ENCODE peak calls at places on chromosomes 3 and 15, in ten cellular contexts. R, V, Q, T, H, A, N, E, L and G are unnamed samples.

GRCh38 chr3:115857518-115858136 is 234.3 kb downstream of the GAP43 start:
- DNase-seq in A (no peak), E (no peak), T (no peak), R (no peak), H (no peak), N (no peak), Q (no peak), V (no peak), L (no peak), G (no peak)

GRCh38 chr3:181009225-181009624 is 19.7 kb upstream of the DNAJC19 start:
- DNase-seq in N (no peak), A (no peak), T (no peak), R (no peak), Q (no peak), V (no peak), H (no peak), E (no peak), L (no peak), G (no peak)

GRCh38 chr15:45704329-45705249 is 69.8 kb downstream of the SQOR start:
- DNase-seq in N (no peak), Q (peak; percentile 38), T (no peak), R (peak; percentile 25), A (no peak), E (no peak), H (no peak), L (no peak), V (peak; percentile 41), G (peak; percentile 51)

GRCh38 chr3:78900879-78901278 is 866.9 kb downstream of the ROBO1 start:
- DNase-seq in R (no peak), E (no peak), V (no peak), T (no peak), Q (no peak), L (no peak), N (no peak), H (no peak), A (no peak), G (no peak)

GRCh38 chr3:184178522-184179138 is 4.0 kb downstream of the AP2M1 start:
- DNase-seq in A (no peak), V (no peak), N (no peak), Q (no peak), E (no peak), T (no peak), H (no peak), R (no peak), L (no peak), G (no peak)

GRCh38 chr15:78195735-78196201 is 38.6 kb downstream of the ACSBG1 start:
- DNase-seq in V (no peak), T (no peak), A (peak; percentile 48), E (no peak), L (peak; percentile 8), H (peak; percentile 80), R (peak; percentile 64), N (peak; percentile 72), Q (no peak), G (peak; percentile 56)

GRCh38 chr3:5276953-5277352 is 89.4 kb downstream of the EDEM1 start:
- DNase-seq in V (no peak), A (no peak), H (no peak), L (no peak), N (no peak), Q (no peak), E (no peak), R (no peak), T (no peak), G (no peak)

GRCh38 chr3:166390303-166390702 is 553.1 kb upstream of the BCHE start:
- DNase-seq in H (no peak), R (no peak), N (no peak), V (no peak), T (no peak), A (no peak), E (no peak), Q (no peak), L (no peak), G (no peak)

GRCh38 chr15:62439543-62440016 is 274.5 kb upstream of the C2CD4B start:
- DNase-seq in R (no peak), T (no peak), V (no peak), Q (no peak), E (no peak), L (no peak), A (no peak), N (no peak), H (no peak), G (no peak)

GRCh38 chr3:2597615-2598014 is 498.9 kb downstream of the CNTN4 start:
- DNase-seq in V (no peak), A (no peak), N (no peak), E (no peak), Q (no peak), T (no peak), R (no peak), H (no peak), L (no peak), G (no peak)

GRCh38 chr15:33425149-33425548 is 114.4 kb downstream of the RYR3 start:
- DNase-seq in T (no peak), L (no peak), Q (no peak), E (no peak), V (peak; percentile 35), N (no peak), R (no peak), A (no peak), H (no peak), G (no peak)

GRCh38 chr3:64508140-64508539 is 179.7 kb downstream of the ADAMTS9 start:
- DNase-seq in E (no peak), L (no peak), N (peak; percentile 8), T (no peak), Q (no peak), H (no peak), A (no peak), R (no peak), V (no peak), G (no peak)

GRCh38 chr3:172046268-172046915 is 7.0 kb downstream of the FNDC3B start:
- DNase-seq in V (no peak), N (no peak), A (no peak), T (no peak), E (no peak), L (no peak), H (no peak), R (no peak), Q (no peak), G (no peak)

GRCh38 chr3:148360046-148360445 is 337.7 kb upstream of the AGTR1 start:
- DNase-seq in L (no peak), A (no peak), Q (no peak), R (no peak), T (no peak), V (no peak), E (no peak), H (no peak), N (no peak), G (no peak)

GRCh38 chr3:142105991-142106390 is 43.4 kb downstream of the TFDP2 start:
- DNase-seq in N (no peak), L (no peak), A (no peak), H (no peak), T (no peak), Q (no peak), E (no peak), R (no peak), V (no peak), G (no peak)

GRCh38 chr3:161239700-161240099 is 18.6 kb downstream of the NMD3 start:
- DNase-seq in H (no peak), R (no peak), T (no peak), A (no peak), N (no peak), V (no peak), E (no peak), Q (no peak), L (no peak), G (no peak)

GRCh38 chr15:25240461-25241021 is 198.3 kb downstream of the UBE3A start:
- DNase-seq in A (no peak), E (no peak), H (no peak), L (no peak), T (no peak), V (peak; percentile 15), R (peak; percentile 3), N (no peak), Q (peak; percentile 17), G (no peak)

GRCh38 chr15:96107922-96108321 is 222.6 kb upstream of the NR2F2 start:
- DNase-seq in N (no peak), T (no peak), H (no peak), E (no peak), R (no peak), V (no peak), A (no peak), Q (no peak), L (no peak), G (no peak)

GRCh38 chr15:47715856-47716445 is 1.4 kb upstream of the SEMA6D start:
- DNase-seq in T (peak; percentile 19), N (no peak), R (peak; percentile 20), A (no peak), E (peak; percentile 79), L (no peak), V (no peak), H (no peak), Q (peak; percentile 35), G (no peak)

GRCh38 chr3:4977001-4977888 is 2.0 kb upstream of the BHLHE40 start:
- DNase-seq in T (peak; percentile 75), R (peak; percentile 86), Q (peak; percentile 91), V (peak; percentile 89), E (peak; percentile 30), N (peak; percentile 68), L (no peak), A (peak; percentile 82), H (no peak), G (peak; percentile 91)

GRCh38 chr15:48644827-48645557 is 517 bp downstream of the FBN1 start:
- DNase-seq in E (peak; percentile 81), A (peak; percentile 14), Q (peak; percentile 62), R (peak; percentile 11), V (peak; percentile 44), H (no peak), N (peak; percentile 20), L (no peak), T (peak; percentile 25), G (peak; percentile 47)

GRCh38 chr15:74786659-74787165 is 4.8 kb downstream of the CSK start:
- DNase-seq in H (no peak), T (no peak), L (no peak), A (no peak), Q (peak; percentile 68), R (no peak), V (peak; percentile 65), E (no peak), N (no peak), G (no peak)

GRCh38 chr15:48131324-48131723 is 10.5 kb downstream of the SLC24A5 start:
- DNase-seq in A (no peak), V (no peak), R (no peak), N (no peak), T (no peak), E (no peak), L (no peak), Q (no peak), H (no peak), G (no peak)

GRCh38 chr3:100882571-100882981 is 110.6 kb downstream of the ABI3BP start:
- DNase-seq in H (no peak), T (no peak), A (no peak), E (no peak), N (no peak), L (no peak), Q (no peak), R (no peak), V (no peak), G (no peak)

GRCh38 chr3:20480771-20481170 is 294.8 kb upstream of the SGO1 start:
- DNase-seq in V (no peak), N (no peak), T (no peak), L (no peak), R (no peak), Q (no peak), H (no peak), E (no peak), A (no peak), G (no peak)

GRCh38 chr15:99755692-99756409 is 22.6 kb upstream of the LYSMD4 start:
- DNase-seq in R (peak; percentile 55), H (peak; percentile 55), V (no peak), E (peak; percentile 51), T (peak; percentile 40), N (peak; percentile 56), A (peak; percentile 44), L (peak; percentile 44), Q (peak; percentile 39), G (no peak)

GRCh38 chr15:96064351-96064756 is 266.1 kb upstream of the NR2F2 start:
- DNase-seq in L (no peak), N (no peak), R (no peak), T (peak; percentile 51), E (no peak), Q (no peak), A (no peak), H (no peak), V (no peak), G (no peak)

GRCh38 chr3:56864090-56864489 is 62.3 kb upstream of the ARHGEF3 start:
- DNase-seq in L (no peak), N (no peak), A (no peak), Q (no peak), V (no peak), E (no peak), H (no peak), T (no peak), R (no peak), G (no peak)